ENCODE peak calls at places on chromosomes 12 and 14, in eight cellular contexts. P is cardiac muscle cell, T is choroid plexus epithelial cell, N is right lobe of liver, O is astrocyte, J is neural crest cell, L is heart left ventricle, E is tibial artery. K is an unnamed sample.

GRCh38 chr14:99659333-99659741 is 14.4 kb downstream of the HHIPL1 start:
- DNase-seq in N (no peak), T (no peak), E (no peak), O (no peak), J (no peak), P (no peak), L (no peak), K (no peak)

GRCh38 chr12:2650261-2651060 is 144.3 kb upstream of the FKBP4 start:
- DNase-seq in E (peak), N (no peak), J (no peak), P (no peak), L (no peak), O (no peak), T (no peak), K (no peak)

GRCh38 chr12:109773384-109774011 is 59.7 kb downstream of the TRPV4 start:
- DNase-seq in O (no peak), T (no peak), E (no peak), N (peak), J (no peak), P (no peak), L (no peak), K (no peak)

GRCh38 chr12:14665354-14666348 is 30.7 kb downstream of the GUCY2C start:
- DNase-seq in J (no peak), O (no peak), L (no peak), P (no peak), N (no peak), E (no peak), T (no peak), K (no peak)

GRCh38 chr12:102503056-102503681 is 22.8 kb upstream of the IGF1 start:
- DNase-seq in E (no peak), P (no peak), L (no peak), O (no peak), N (no peak), J (no peak), T (no peak), K (peak)

GRCh38 chr12:98698603-98699463 is 53.7 kb downstream of the APAF1 start:
- DNase-seq in N (peak), P (peak), E (peak), T (peak), L (peak), J (no peak), O (peak), K (peak)

GRCh38 chr12:96195845-96196451 is 1.8 kb downstream of the ELK3 start:
- DNase-seq in L (peak), J (peak), P (peak), O (peak), T (peak), E (no peak), N (peak), K (no peak)

GRCh38 chr14:91893659-91894058 is 26.3 kb upstream of the TC2N start:
- DNase-seq in E (no peak), O (no peak), J (no peak), T (no peak), N (no peak), L (no peak), P (no peak), K (no peak)

GRCh38 chr14:103551338-103551762 is 11.1 kb downstream of the BAG5 start:
- DNase-seq in N (peak), T (peak), E (peak), O (no peak), J (no peak), P (no peak), L (peak), K (no peak)

GRCh38 chr12:60874091-60874490 is 1278.3 kb downstream of the SLC16A7 start:
- DNase-seq in L (no peak), J (no peak), O (no peak), P (no peak), N (no peak), E (no peak), T (no peak), K (no peak)

GRCh38 chr14:65255029-65255545 is 152.8 kb upstream of the MAX start:
- DNase-seq in T (peak), L (no peak), E (no peak), O (peak), J (no peak), P (no peak), N (no peak), K (no peak)

GRCh38 chr12:42809226-42809625 is 219.7 kb upstream of the PRICKLE1 start:
- DNase-seq in L (no peak), P (no peak), N (no peak), J (no peak), O (peak), E (no peak), T (peak), K (no peak)

GRCh38 chr12:85280138-85280983 is at the start of gene ALX1:
- DNase-seq in J (peak), E (no peak), T (peak), O (no peak), N (no peak), L (no peak), P (peak), K (peak)

GRCh38 chr12:3204143-3204542 is 127.0 kb downstream of the TSPAN9 start:
- DNase-seq in O (no peak), E (no peak), P (no peak), T (no peak), L (no peak), N (no peak), J (no peak), K (no peak)

GRCh38 chr12:94372379-94372930 is 87.2 kb downstream of the CEP83 start:
- DNase-seq in P (no peak), O (no peak), L (no peak), E (no peak), T (no peak), J (no peak), N (no peak), K (peak)

GRCh38 chr12:31466768-31467167 is 124.2 kb downstream of the DENND5B start:
- DNase-seq in P (no peak), J (no peak), L (no peak), N (no peak), E (no peak), O (peak), T (peak), K (no peak)

GRCh38 chr12:981956-982355 is 9.1 kb upstream of the ERC1 start:
- DNase-seq in N (no peak), P (no peak), O (no peak), T (no peak), E (no peak), J (no peak), L (no peak), K (no peak)

GRCh38 chr14:24809147-24809546 is 175.2 kb upstream of the GZMB start:
- DNase-seq in P (no peak), T (no peak), E (no peak), N (no peak), J (no peak), O (no peak), L (no peak), K (no peak)

GRCh38 chr14:92470215-92470614 is 43.4 kb upstream of the RIN3 start:
- DNase-seq in O (peak), N (no peak), J (no peak), E (no peak), T (peak), L (no peak), P (no peak), K (no peak)

GRCh38 chr12:70823182-70823976 is 97.2 kb downstream of the PTPRR start:
- DNase-seq in E (no peak), O (no peak), T (no peak), N (no peak), P (no peak), J (no peak), L (no peak), K (no peak)
- TF ChIP-seq CTCF in E (no peak), O (no peak), T (no peak), N (no peak), P (no peak), J (no peak), L (no peak), K (no peak)

GRCh38 chr12:64236549-64236948 is 14.5 kb upstream of the KICS2 start:
- DNase-seq in N (no peak), O (peak), T (peak), J (no peak), P (no peak), L (no peak), E (no peak), K (no peak)
- TF ChIP-seq CTCF in N (no peak), O (no peak), T (peak), J (no peak), P (peak), L (no peak), E (no peak), K (peak)

GRCh38 chr12:121769297-121769830 is 24.1 kb downstream of the RHOF start:
- DNase-seq in J (no peak), O (no peak), E (no peak), N (no peak), P (no peak), T (no peak), L (no peak), K (no peak)

GRCh38 chr12:121770388-121770787 is 23.1 kb downstream of the RHOF start:
- DNase-seq in N (no peak), O (no peak), T (no peak), J (no peak), E (no peak), L (no peak), P (no peak), K (no peak)

GRCh38 chr12:121770802-121771625 is 22.5 kb downstream of the RHOF start:
- DNase-seq in T (no peak), J (no peak), L (no peak), O (no peak), P (no peak), E (no peak), N (no peak), K (no peak)

GRCh38 chr12:121767525-121768016 is 25.9 kb downstream of the RHOF start:
- DNase-seq in O (peak), J (no peak), N (no peak), L (peak), E (peak), P (no peak), T (peak), K (no peak)

DNA sequence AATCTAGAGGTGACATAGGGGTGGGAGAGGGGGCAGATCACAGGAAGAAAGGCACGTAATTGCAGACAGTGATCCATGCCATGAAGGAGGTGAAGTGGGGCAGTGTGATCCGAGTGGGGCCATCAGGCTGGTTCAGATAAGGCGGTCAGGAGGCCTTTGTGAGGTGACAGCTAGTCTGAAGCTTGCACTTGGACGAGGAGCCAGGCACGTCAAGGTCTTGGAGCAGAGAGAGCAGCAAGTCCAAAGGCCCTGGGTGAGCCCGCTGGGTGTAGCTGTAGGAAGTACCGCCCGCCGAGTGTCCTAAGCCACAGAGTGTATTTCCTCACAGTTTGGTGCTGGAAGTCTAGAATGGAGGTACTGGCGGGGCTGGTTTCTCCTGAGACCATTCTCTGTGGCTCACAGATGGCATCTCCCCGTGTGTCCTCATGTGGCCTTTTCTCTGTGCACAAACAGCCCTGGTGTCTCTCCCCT is 23.6 kb downstream of the RHOF start:
- DNase-seq in N (peak), T (no peak), L (peak), E (no peak), P (peak), O (no peak), J (no peak), K (no peak)
- TF ChIP-seq CTCF in N (no peak), T (no peak), L (no peak), E (no peak), P (no peak), O (no peak), J (no peak), K (no peak)

GRCh38 chr12:54285150-54286041 is 4.9 kb downstream of the HNRNPA1 start:
- DNase-seq in P (no peak), E (no peak), O (no peak), N (no peak), J (no peak), T (no peak), L (no peak), K (no peak)
- TF ChIP-seq CTCF in P (peak), E (peak), O (no peak), N (peak), J (peak), T (peak), L (peak), K (peak)